ENCODE peak calls at places on chromosomes 12 and 14, in five cellular contexts. H is mesendoderm, Q is OCI-LY7, I is fibroblast of lung, W is IMR-90. X is an unnamed sample.

GRCh38 chr12:130017571-130018449 is 114.0 kb upstream of the TMEM132D start:
- DNase-seq in H (no peak), Q (no peak), I (no peak), W (no peak), X (peak)

GRCh38 chr12:57816001-57816854 is 2.3 kb downstream of the AVIL start:
- DNase-seq in H (no peak), Q (no peak), I (no peak), W (no peak), X (no peak)

GRCh38 chr14:36268957-36269734 is 51.3 kb downstream of the MBIP start:
- DNase-seq in H (peak), Q (no peak), I (no peak), W (no peak), X (peak)

GRCh38 chr14:57979376-57980048 is 113.6 kb upstream of the SLC35F4 start:
- DNase-seq in H (no peak), Q (no peak), I (no peak), W (no peak), X (no peak)

GRCh38 chr12:18103624-18104023 is 13.6 kb upstream of the RERGL start:
- DNase-seq in H (no peak), Q (no peak), I (no peak), W (no peak), X (no peak)

GRCh38 chr12:119036878-119037493 is 55.6 kb downstream of the SRRM4 start:
- DNase-seq in H (peak), Q (peak), I (no peak), W (no peak), X (peak)

GRCh38 chr12:51441583-51441982 is 17.0 kb downstream of the SLC4A8 start:
- DNase-seq in H (no peak), Q (no peak), I (peak), W (peak), X (no peak)

GRCh38 chr14:102540310-102541028 is 30.9 kb upstream of the ANKRD9 start:
- DNase-seq in H (peak), Q (no peak), I (peak), W (peak), X (peak)

GRCh38 chr14:68659021-68659931 is 133.6 kb downstream of the ZFP36L1 start:
- DNase-seq in H (no peak), Q (no peak), I (peak), W (peak), X (no peak)

GRCh38 chr12:114682920-114683708 is 861 bp downstream of the TBX3 start:
- DNase-seq in H (peak), Q (no peak), I (no peak), W (no peak), X (peak)

GRCh38 chr14:99595524-99595923 is 8.5 kb downstream of the CCDC85C start:
- DNase-seq in H (no peak), Q (no peak), I (no peak), W (no peak), X (no peak)
- H3K4me2 ChIP-seq in H (no peak), Q (no peak), I (no peak), W (no peak), X (no peak)

GRCh38 chr14:48690349-48690748 is 895.8 kb downstream of the RPS29 start:
- DNase-seq in H (peak), Q (no peak), I (no peak), W (peak), X (peak)

GRCh38 chr14:48693793-48694192 is 892.4 kb downstream of the RPS29 start:
- DNase-seq in H (no peak), Q (no peak), I (no peak), W (no peak), X (no peak)
- H3K4me3 ChIP-seq in H (no peak), Q (no peak), I (no peak), W (no peak), X (no peak)

GRCh38 chr14:104389326-104390220 is 190.0 kb upstream of the C14orf180 start:
- DNase-seq in H (no peak), Q (peak), I (no peak), W (no peak), X (no peak)
- H3K4me2 ChIP-seq in H (no peak), Q (no peak), I (no peak), W (no peak), X (no peak)

GRCh38 chr12:116376354-116377193 is 99.1 kb upstream of the MED13L start:
- DNase-seq in H (peak), Q (no peak), I (peak), W (peak), X (no peak)
- H3K4me3 ChIP-seq in H (no peak), Q (no peak), I (no peak), W (no peak), X (no peak)

GRCh38 chr14:23215421-23215820 is 22.3 kb upstream of the RNF212B start:
- DNase-seq in H (no peak), Q (no peak), I (no peak), W (no peak), X (no peak)
- H3K4me2 ChIP-seq in H (no peak), Q (no peak), I (no peak), W (no peak), X (no peak)

GRCh38 chr14:81220767-81221578 is at the start of gene GTF2A1:
- DNase-seq in H (peak), Q (peak), I (peak), W (peak), X (peak)
- H3K4me3 ChIP-seq in H (peak), Q (peak), I (peak), W (peak), X (peak)

GRCh38 chr14:85319101-85319500 is 210.8 kb upstream of the FLRT2 start:
- DNase-seq in H (no peak), Q (no peak), I (no peak), W (no peak), X (no peak)

GRCh38 chr14:85315891-85316290 is 214.1 kb upstream of the FLRT2 start:
- DNase-seq in H (no peak), Q (no peak), I (no peak), W (no peak), X (no peak)

GRCh38 chr14:85316701-85317100 is 213.2 kb upstream of the FLRT2 start:
- DNase-seq in H (no peak), Q (no peak), I (peak), W (peak), X (no peak)

GRCh38 chr14:85317491-85318021 is 212.4 kb upstream of the FLRT2 start:
- DNase-seq in H (no peak), Q (no peak), I (no peak), W (peak), X (no peak)

GRCh38 chr14:85319998-85320397 is 209.9 kb upstream of the FLRT2 start:
- DNase-seq in H (no peak), Q (no peak), I (peak), W (peak), X (no peak)
- H3K4me2 ChIP-seq in H (no peak), Q (no peak), I (no peak), W (no peak), X (no peak)

GRCh38 chr14:31261859-31262739 is 54.5 kb upstream of the HECTD1 start:
- DNase-seq in H (no peak), Q (no peak), I (peak), W (peak), X (peak)
- H3K4me3 ChIP-seq in H (no peak), Q (no peak), I (no peak), W (no peak), X (no peak)

DNA sequence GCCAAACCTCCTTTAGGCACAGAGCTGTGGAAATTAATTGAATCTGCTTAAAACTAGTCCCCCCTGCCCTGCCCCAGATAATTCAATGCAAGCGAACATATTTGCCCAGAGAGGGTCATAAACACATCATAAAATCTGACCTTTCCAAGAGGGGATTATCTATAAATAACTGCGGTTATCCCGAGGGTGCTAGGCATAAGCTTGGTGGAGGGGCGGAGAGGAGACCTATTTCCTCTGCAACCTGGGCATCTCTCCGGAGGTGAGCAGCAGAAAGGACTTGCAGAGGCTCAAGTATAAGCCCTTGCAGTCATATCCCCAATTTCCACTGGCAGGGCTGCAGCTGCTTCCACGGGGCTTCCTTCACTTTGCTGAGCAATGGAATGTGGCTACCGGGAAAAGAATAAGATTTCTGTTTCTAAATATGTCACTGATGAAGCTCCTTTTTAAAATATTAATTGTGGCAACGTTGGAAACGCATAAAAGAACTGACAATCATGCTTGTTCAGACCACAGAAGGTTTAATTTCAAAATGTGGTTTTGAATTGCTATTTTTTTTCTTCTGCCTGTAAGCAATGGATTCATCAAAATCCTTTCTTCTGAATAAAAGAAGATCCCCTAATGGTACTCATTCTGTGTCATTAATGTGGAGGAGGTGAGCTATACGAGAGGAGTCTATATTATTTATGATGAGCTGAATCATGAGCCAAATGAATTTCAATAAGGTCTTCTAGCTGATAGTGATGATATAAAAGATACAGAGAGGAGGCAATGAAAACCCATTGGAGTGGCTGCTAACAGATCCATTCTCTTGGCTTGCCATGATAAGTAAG is 268.9 kb upstream of the ATP2B1 start:
- DNase-seq in H (no peak), Q (no peak), I (no peak), W (peak), X (no peak)
- H3K4me2 ChIP-seq in H (no peak), Q (no peak), I (no peak), W (peak), X (no peak)